ENCODE peak calls at places on chromosomes 12 and 14, in ten cellular contexts. T is stimulated activated effector memory CD8-positive, alpha-beta T cell treated with anti-CD3 and anti-CD28 coated beads, Interleukin-12 subunit alpha, Interleukin-12 subunit beta, amount 100 ng/mL, for 72 hours; Q is mesothelial cell of epicardium; F is AG08395; X is NCI-H1092; W is GM04503; G is body of pancreas; B is CD4-positive, alpha-beta T cell; R is NCI-H524; E is GM18507. P is an unnamed sample.

GRCh38 chr14:53741379-53742225 is 215.0 kb downstream of the BMP4 start:
- DNase-seq in F (no peak), W (no peak), X (no peak), Q (no peak), T (no peak), B (no peak), E (no peak), R (no peak), G (no peak), P (no peak)

GRCh38 chr14:55749201-55749812 is 169.3 kb downstream of the KTN1 start:
- DNase-seq in Q (no peak), E (no peak), X (no peak), W (no peak), F (no peak), R (peak), B (no peak), G (no peak), T (no peak), P (no peak)

GRCh38 chr14:59244581-59244980 is 56.1 kb downstream of the DAAM1 start:
- DNase-seq in Q (no peak), X (no peak), F (no peak), G (no peak), T (no peak), R (no peak), W (no peak), E (no peak), B (no peak), P (no peak)

GRCh38 chr12:25089738-25090137 is 105.2 kb downstream of the DNAI7 start:
- DNase-seq in E (no peak), R (no peak), G (no peak), B (no peak), W (no peak), Q (no peak), X (no peak), F (no peak), T (no peak), P (no peak)

GRCh38 chr12:32091696-32092095 is 15.0 kb upstream of the BICD1 start:
- DNase-seq in G (no peak), F (no peak), W (no peak), R (no peak), B (no peak), T (no peak), E (no peak), Q (no peak), X (no peak), P (no peak)

GRCh38 chr14:88044782-88045446 is 40.0 kb downstream of the GPR65 start:
- DNase-seq in W (no peak), E (no peak), Q (no peak), F (no peak), B (no peak), T (peak), X (no peak), G (no peak), R (no peak), P (no peak)

GRCh38 chr14:60753264-60754126 is 18.9 kb downstream of the MNAT1 start:
- DNase-seq in W (no peak), T (peak), B (peak), X (no peak), G (no peak), E (peak), Q (no peak), F (no peak), R (no peak), P (no peak)

GRCh38 chr14:69373104-69373503 is 25.0 kb downstream of the ERH start:
- DNase-seq in F (no peak), R (no peak), G (no peak), E (no peak), Q (no peak), X (no peak), T (no peak), W (no peak), B (no peak), P (no peak)

GRCh38 chr12:126369487-126370463 is 1304.5 kb downstream of the AACS start:
- DNase-seq in Q (no peak), T (no peak), W (no peak), B (no peak), E (no peak), G (no peak), R (no peak), F (peak), X (no peak), P (no peak)

GRCh38 chr14:92613008-92613658 is 99.6 kb downstream of the RIN3 start:
- DNase-seq in X (peak), F (no peak), Q (no peak), G (no peak), T (peak), W (no peak), R (peak), B (peak), E (no peak), P (no peak)

GRCh38 chr12:50913224-50913623 is 39.1 kb upstream of the HIGD1C start:
- DNase-seq in G (no peak), E (no peak), B (no peak), T (no peak), Q (no peak), W (no peak), F (no peak), X (no peak), R (no peak), P (no peak)

GRCh38 chr12:49345840-49346658 is 639 bp upstream of the DNAJC22 start:
- DNase-seq in G (peak), R (no peak), X (no peak), T (no peak), W (no peak), F (no peak), Q (no peak), B (no peak), E (no peak), P (no peak)

GRCh38 chr14:83992857-83993256 is 1537.1 kb upstream of the FLRT2 start:
- DNase-seq in G (no peak), T (no peak), R (no peak), B (no peak), Q (no peak), X (no peak), F (no peak), W (no peak), E (no peak), P (no peak)

GRCh38 chr14:96756745-96757144 is 40.4 kb upstream of the VRK1 start:
- DNase-seq in T (no peak), F (no peak), Q (no peak), B (no peak), R (no peak), X (no peak), G (no peak), E (no peak), W (no peak), P (no peak)

GRCh38 chr14:74019408-74019714 is 212 bp downstream of the BBOF1 start:
- DNase-seq in Q (no peak), F (peak), E (no peak), G (no peak), T (no peak), R (no peak), X (no peak), W (no peak), B (no peak), P (no peak)

GRCh38 chr14:90629471-90629870 is 186.8 kb downstream of the TTC7B start:
- DNase-seq in X (no peak), T (no peak), F (no peak), E (no peak), W (no peak), G (peak), Q (no peak), R (no peak), B (no peak), P (no peak)

GRCh38 chr14:50354527-50354926 is 42.2 kb downstream of the CDKL1 start:
- DNase-seq in B (no peak), W (no peak), Q (no peak), E (no peak), T (no peak), X (no peak), R (peak), G (no peak), F (no peak), P (no peak)

GRCh38 chr14:68987653-68988036 is 8.5 kb upstream of the ACTN1 start:
- DNase-seq in T (no peak), F (no peak), E (no peak), Q (no peak), B (no peak), R (peak), W (no peak), G (no peak), X (no peak), P (no peak)

GRCh38 chr14:43003845-43004244 is 1397.2 kb downstream of the LRFN5 start:
- DNase-seq in R (peak), T (no peak), W (no peak), F (no peak), Q (no peak), G (no peak), B (no peak), E (no peak), X (peak), P (no peak)

GRCh38 chr12:94109154-94109553 is 39.2 kb upstream of the PLXNC1 start:
- DNase-seq in F (peak), E (no peak), R (no peak), T (peak), G (no peak), B (no peak), Q (no peak), W (no peak), X (no peak), P (no peak)

GRCh38 chr12:52735816-52736632 is 32.7 kb upstream of the KRT77 start:
- DNase-seq in B (no peak), T (no peak), G (no peak), X (no peak), W (no peak), R (no peak), E (no peak), F (no peak), Q (no peak), P (no peak)

GRCh38 chr12:40016960-40017359 is 88.9 kb downstream of the SLC2A13 start:
- DNase-seq in R (no peak), G (no peak), T (no peak), X (no peak), W (no peak), Q (no peak), B (no peak), F (peak), E (no peak), P (no peak)

GRCh38 chr12:90816353-90817089 is 138.5 kb downstream of the CCER1 start:
- DNase-seq in T (no peak), R (no peak), X (no peak), W (no peak), G (no peak), Q (no peak), F (no peak), E (no peak), B (no peak), P (no peak)

GRCh38 chr12:89245090-89245489 is 107.2 kb downstream of the DUSP6 start:
- DNase-seq in G (no peak), F (no peak), R (no peak), W (no peak), B (peak), T (peak), Q (no peak), X (no peak), E (no peak), P (no peak)

GRCh38 chr14:98931911-98932310 is 340.1 kb downstream of the BCL11B start:
- DNase-seq in X (no peak), E (no peak), F (no peak), T (peak), G (no peak), B (peak), R (no peak), Q (no peak), W (no peak), P (no peak)

GRCh38 chr12:131092911-131093901 is 139.5 kb downstream of the ADGRD1 start:
- DNase-seq in W (no peak), F (no peak), E (peak), G (peak), T (peak), Q (no peak), X (no peak), R (no peak), B (no peak), P (no peak)

GRCh38 chr12:125143491-125143890 is 78.3 kb downstream of the AACS start:
- DNase-seq in T (no peak), X (no peak), R (no peak), B (no peak), Q (no peak), G (no peak), F (peak), E (no peak), W (peak), P (no peak)

P was measured in progenitor cell of endocrine pancreas.